ENCODE peak calls at places on chromosomes 12 and 14, in ten cellular contexts. J is CD8-positive, alpha-beta T cell; B is PC-3; A is lower leg skin; H is cardiac muscle cell; L is sigmoid colon; F is IMR-90; E is fibroblast of mammary gland; O is astrocyte of the spinal cord; K is heart right ventricle. N is an unnamed sample.

GRCh38 chr14:79659995-79660975 is 551.0 kb downstream of the DIO2 start:
- DNase-seq in J (no peak), B (no peak), A (no peak), H (no peak), L (no peak), F (no peak), E (no peak), O (no peak), K (no peak), N (no peak)

GRCh38 chr12:127041985-127042625 is 1224.9 kb upstream of the TMEM132C start:
- DNase-seq in J (no peak), B (peak), A (no peak), H (no peak), L (no peak), F (no peak), E (no peak), O (no peak), K (no peak), N (no peak)

GRCh38 chr14:77088219-77088618 is 9.8 kb upstream of the CIPC start:
- DNase-seq in J (no peak), B (peak), A (peak), H (no peak), L (no peak), F (no peak), E (no peak), O (no peak), K (no peak), N (no peak)

GRCh38 chr14:80202888-80203562 is 8.3 kb downstream of the DIO2 start:
- DNase-seq in J (no peak), B (peak), A (no peak), H (no peak), L (no peak), F (no peak), E (peak), O (no peak), K (no peak), N (no peak)

GRCh38 chr14:75724414-75725204 is 63.6 kb downstream of the TTLL5 start:
- DNase-seq in J (no peak), B (no peak), A (no peak), H (no peak), L (no peak), F (no peak), E (peak), O (no peak), K (peak), N (no peak)

GRCh38 chr12:56087220-56087619 is 7.3 kb downstream of the ERBB3 start:
- DNase-seq in J (no peak), B (peak), A (no peak), H (peak), L (peak), F (no peak), E (peak), O (no peak), K (peak), N (peak)

GRCh38 chr14:74978416-74978947 is 23.1 kb upstream of the PGF start:
- DNase-seq in J (no peak), B (peak), A (no peak), H (no peak), L (no peak), F (no peak), E (no peak), O (peak), K (no peak), N (no peak)

GRCh38 chr12:42024495-42024830 is 120.2 kb downstream of the GXYLT1 start:
- DNase-seq in J (no peak), B (no peak), A (no peak), H (no peak), L (no peak), F (no peak), E (no peak), O (no peak), K (no peak), N (no peak)

GRCh38 chr12:102063066-102063465 is 1.3 kb upstream of the WASHC3 start:
- DNase-seq in J (no peak), B (peak), A (no peak), H (no peak), L (no peak), F (no peak), E (peak), O (no peak), K (no peak), N (no peak)

GRCh38 chr14:28381656-28382055 is 384.9 kb upstream of the FOXG1 start:
- DNase-seq in J (no peak), B (peak), A (no peak), H (no peak), L (no peak), F (no peak), E (peak), O (peak), K (no peak), N (no peak)

GRCh38 chr12:53207042-53207441 is at the start of gene ITGB7:
- DNase-seq in J (peak), B (no peak), A (no peak), H (no peak), L (no peak), F (no peak), E (no peak), O (no peak), K (no peak), N (no peak)

GRCh38 chr14:105052110-105052458 is 13.1 kb downstream of the GPR132 start:
- DNase-seq in J (no peak), B (no peak), A (no peak), H (no peak), L (no peak), F (no peak), E (no peak), O (no peak), K (no peak), N (no peak)

GRCh38 chr12:4918950-4919660 is 9.4 kb downstream of the KCNA1 start:
- DNase-seq in J (no peak), B (no peak), A (no peak), H (no peak), L (peak), F (no peak), E (peak), O (peak), K (no peak), N (peak)

GRCh38 chr12:24719293-24719721 is 229.6 kb downstream of the BCAT1 start:
- DNase-seq in J (no peak), B (no peak), A (no peak), H (no peak), L (no peak), F (peak), E (peak), O (peak), K (no peak), N (peak)

GRCh38 chr14:83309833-83310232 is 1776.2 kb upstream of the SEL1L start:
- DNase-seq in J (no peak), B (no peak), A (no peak), H (no peak), L (no peak), F (no peak), E (no peak), O (no peak), K (no peak), N (no peak)

GRCh38 chr12:131132118-131132892 is 178.6 kb downstream of the ADGRD1 start:
- DNase-seq in J (peak), B (peak), A (peak), H (peak), L (peak), F (peak), E (peak), O (peak), K (peak), N (peak)

GRCh38 chr14:35989736-35990135 is 163.6 kb downstream of the BRMS1L start:
- DNase-seq in J (no peak), B (peak), A (no peak), H (no peak), L (no peak), F (no peak), E (no peak), O (no peak), K (no peak), N (no peak)

GRCh38 chr12:52631264-52631663 is 12.9 kb upstream of the KRT73 start:
- DNase-seq in J (peak), B (no peak), A (no peak), H (no peak), L (no peak), F (no peak), E (no peak), O (no peak), K (no peak), N (no peak)

GRCh38 chr12:121232977-121233627 is 23.2 kb downstream of the P2RX4 start:
- DNase-seq in J (no peak), B (no peak), A (no peak), H (no peak), L (no peak), F (no peak), E (no peak), O (no peak), K (no peak), N (no peak)

GRCh38 chr12:100450726-100451125 is 22.9 kb upstream of the NR1H4 start:
- DNase-seq in J (no peak), B (no peak), A (no peak), H (no peak), L (no peak), F (no peak), E (peak), O (no peak), K (no peak), N (peak)

GRCh38 chr12:25715147-25715546 is 162.1 kb upstream of the LMNTD1 start:
- DNase-seq in J (no peak), B (no peak), A (no peak), H (no peak), L (no peak), F (peak), E (peak), O (no peak), K (no peak), N (peak)

GRCh38 chr12:118371354-118372282 is 1.1 kb downstream of the TAOK3 start:
- DNase-seq in J (no peak), B (peak), A (no peak), H (peak), L (peak), F (no peak), E (no peak), O (no peak), K (peak), N (no peak)

GRCh38 chr14:89963288-89963978 is 7.7 kb downstream of the TDP1 start:
- DNase-seq in J (no peak), B (no peak), A (no peak), H (no peak), L (no peak), F (no peak), E (no peak), O (no peak), K (no peak), N (no peak)

GRCh38 chr14:49306152-49306751 is 279.9 kb downstream of the RPS29 start:
- DNase-seq in J (no peak), B (peak), A (no peak), H (peak), L (no peak), F (peak), E (peak), O (peak), K (no peak), N (peak)

GRCh38 chr12:114774181-114774580 is 90.2 kb upstream of the TBX3 start:
- DNase-seq in J (no peak), B (peak), A (no peak), H (no peak), L (no peak), F (peak), E (peak), O (peak), K (no peak), N (peak)

GRCh38 chr14:94217116-94217515 is 43.0 kb downstream of the PPP4R4 start:
- DNase-seq in J (no peak), B (no peak), A (no peak), H (no peak), L (no peak), F (no peak), E (no peak), O (no peak), K (no peak), N (no peak)

GRCh38 chr12:51188359-51189051 is 15.6 kb upstream of the TFCP2 start:
- DNase-seq in J (no peak), B (no peak), A (no peak), H (no peak), L (no peak), F (no peak), E (no peak), O (no peak), K (no peak), N (no peak)

GRCh38 chr14:73567951-73568885 is 795 bp upstream of the ACOT2 start:
- DNase-seq in J (no peak), B (peak), A (no peak), H (peak), L (no peak), F (peak), E (peak), O (peak), K (no peak), N (peak)

GRCh38 chr12:124738636-124739467 is 124.8 kb downstream of the SCARB1 start:
- DNase-seq in J (no peak), B (no peak), A (no peak), H (no peak), L (no peak), F (peak), E (peak), O (peak), K (no peak), N (no peak)

GRCh38 chr12:58172433-58173073 is 231.2 kb downstream of the ATP23 start:
- DNase-seq in J (no peak), B (no peak), A (no peak), H (no peak), L (no peak), F (no peak), E (no peak), O (no peak), K (no peak), N (no peak)

GRCh38 chr14:104966261-104967143 is 11.7 kb downstream of the AHNAK2 start:
- DNase-seq in J (no peak), B (no peak), A (no peak), H (no peak), L (no peak), F (no peak), E (no peak), O (no peak), K (no peak), N (no peak)

GRCh38 chr14:90382491-90383125 is 14.2 kb upstream of the CALM1 start:
- DNase-seq in J (peak), B (peak), A (peak), H (peak), L (peak), F (peak), E (peak), O (peak), K (peak), N (peak)

GRCh38 chr14:73786942-73787759 is 64.5 kb upstream of the PTGR2 start:
- DNase-seq in J (peak), B (peak), A (no peak), H (peak), L (peak), F (peak), E (peak), O (peak), K (peak), N (peak)

GRCh38 chr14:99716091-99716849 is 32.2 kb downstream of the CYP46A1 start:
- DNase-seq in J (peak), B (no peak), A (peak), H (no peak), L (no peak), F (no peak), E (no peak), O (no peak), K (no peak), N (no peak)

GRCh38 chr14:54329082-54329695 is 67.6 kb upstream of the CDKN3 start:
- DNase-seq in J (no peak), B (peak), A (peak), H (peak), L (no peak), F (peak), E (peak), O (peak), K (peak), N (peak)

GRCh38 chr12:122045262-122045661 is 23.6 kb downstream of the BCL7A start:
- DNase-seq in J (no peak), B (no peak), A (no peak), H (no peak), L (no peak), F (no peak), E (no peak), O (no peak), K (no peak), N (no peak)

GRCh38 chr14:69617796-69618195 is 6.4 kb downstream of the SUSD6 start:
- DNase-seq in J (no peak), B (no peak), A (no peak), H (no peak), L (no peak), F (no peak), E (no peak), O (no peak), K (no peak), N (no peak)

GRCh38 chr14:69616408-69616773 is 5.0 kb downstream of the SUSD6 start:
- DNase-seq in J (no peak), B (no peak), A (no peak), H (no peak), L (no peak), F (no peak), E (no peak), O (no peak), K (no peak), N (no peak)

GRCh38 chr14:69613312-69614073 is 2.1 kb downstream of the SUSD6 start:
- DNase-seq in J (no peak), B (no peak), A (no peak), H (no peak), L (no peak), F (no peak), E (no peak), O (no peak), K (no peak), N (no peak)

GRCh38 chr14:69614592-69614991 is 3.2 kb downstream of the SUSD6 start:
- DNase-seq in J (no peak), B (no peak), A (peak), H (no peak), L (no peak), F (no peak), E (no peak), O (no peak), K (peak), N (no peak)

DNA sequence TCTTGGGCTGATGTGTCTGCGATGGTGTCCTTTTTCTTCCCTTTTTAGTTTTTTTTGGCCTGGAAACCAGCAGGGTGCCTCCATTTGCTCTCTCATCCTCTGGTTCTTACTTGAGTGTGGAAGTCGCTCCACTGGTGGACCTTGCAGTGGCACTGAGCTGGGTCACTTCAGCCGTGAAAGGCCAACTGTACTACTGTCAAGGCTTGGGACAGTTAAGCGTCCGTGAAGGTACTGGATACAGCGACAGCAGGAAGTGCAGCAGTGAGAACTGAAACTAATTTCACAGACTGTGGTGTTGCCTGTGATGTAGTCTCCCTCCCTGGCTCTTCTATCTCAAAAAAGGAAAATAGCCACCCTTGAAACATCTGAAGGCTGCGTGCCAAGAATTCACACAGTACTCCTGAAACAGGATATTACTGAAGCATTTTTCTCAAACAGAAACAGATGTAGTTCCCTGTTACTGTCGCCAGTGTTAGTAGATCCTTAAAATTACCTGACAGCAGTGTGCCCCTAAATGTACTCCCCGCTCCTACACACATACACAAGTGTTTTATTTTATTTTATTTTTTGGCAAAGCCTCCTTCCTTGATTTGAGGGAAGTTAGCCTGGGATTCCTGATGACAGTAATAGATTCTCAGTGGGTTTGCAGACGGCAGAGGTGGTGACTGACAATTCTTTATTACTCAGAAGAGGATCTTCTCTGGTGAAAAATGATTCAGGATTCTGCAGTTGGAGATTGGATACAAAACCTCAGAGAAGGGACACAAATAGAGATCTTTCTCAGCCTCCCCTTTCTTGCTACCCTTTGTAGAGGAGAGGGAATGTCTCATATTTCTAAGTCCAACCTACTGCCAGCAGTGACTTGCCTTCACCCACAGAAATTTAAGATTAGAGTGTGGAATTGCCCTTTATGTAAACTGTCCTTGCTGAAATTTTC is 4.3 kb downstream of the SUSD6 start:
- DNase-seq in J (peak), B (no peak), A (peak), H (no peak), L (peak), F (peak), E (peak), O (peak), K (peak), N (peak)
- TF ChIP-seq CTCF in J (no peak), B (no peak), A (no peak), H (no peak), L (no peak), F (no peak), E (no peak), O (no peak), K (no peak), N (peak)

GRCh38 chr12:46071335-46071734 is 81.0 kb upstream of the SCAF11 start:
- DNase-seq in J (no peak), B (peak), A (no peak), H (no peak), L (no peak), F (no peak), E (no peak), O (no peak), K (no peak), N (no peak)
- H3K4me3 ChIP-seq in J (no peak), B (no peak), A (no peak), H (no peak), L (no peak), F (no peak), E (no peak), O (no peak), K (no peak), N (no peak)

GRCh38 chr12:113005759-113006158 is 27.4 kb downstream of the OAS2 start:
- DNase-seq in J (no peak), B (peak), A (no peak), H (peak), L (no peak), F (no peak), E (peak), O (no peak), K (no peak), N (peak)
- TF ChIP-seq CTCF in J (no peak), B (peak), A (no peak), H (peak), L (no peak), F (peak), E (peak), O (peak), K (no peak), N (peak)

DNA sequence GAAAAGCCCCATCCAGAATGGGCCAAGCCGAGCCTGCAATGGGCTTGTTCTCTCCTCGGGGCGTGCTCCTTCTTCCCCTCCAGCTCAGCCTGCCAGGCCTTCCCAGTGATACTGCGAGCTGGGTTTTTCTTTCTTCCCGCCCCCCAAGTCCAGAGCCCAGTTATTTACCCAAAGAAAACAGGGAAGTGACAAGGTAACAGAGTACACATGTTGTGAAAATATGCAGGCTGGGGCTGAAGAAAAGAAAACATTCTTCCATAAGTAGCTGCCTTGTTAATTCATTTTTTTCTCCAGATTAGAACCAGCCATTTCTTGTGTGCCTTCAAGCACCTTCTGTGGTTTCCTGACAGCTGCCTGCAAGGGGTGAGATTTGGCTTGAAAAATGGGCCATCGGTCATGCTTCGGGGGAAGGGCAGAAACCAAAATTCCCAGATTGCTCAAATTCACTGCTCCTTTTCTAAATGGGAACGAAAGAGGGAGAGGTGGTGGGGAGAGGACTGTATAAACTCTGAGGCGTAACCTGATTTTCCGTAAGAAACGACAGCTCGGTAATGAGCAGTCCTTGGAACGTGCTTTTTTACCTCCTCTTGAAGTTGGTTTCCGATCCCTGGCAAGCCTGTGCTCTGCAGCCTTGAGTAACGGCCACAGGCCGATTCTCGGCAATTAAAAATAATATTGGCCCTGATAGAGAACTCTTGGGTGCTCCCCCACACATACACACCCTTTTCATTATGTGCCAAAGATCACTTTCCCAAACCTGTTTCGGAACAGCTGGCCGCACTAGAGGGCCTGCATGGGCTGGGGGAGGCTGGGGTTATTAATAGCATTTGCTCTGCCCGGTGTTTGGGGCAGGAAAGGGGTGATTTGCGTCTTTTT is 229.4 kb downstream of the ZFP36L1 start:
- DNase-seq in J (no peak), B (peak), A (no peak), H (no peak), L (no peak), F (peak), E (peak), O (no peak), K (no peak), N (peak)
- H3K4me3 ChIP-seq in J (no peak), B (no peak), A (no peak), H (no peak), L (no peak), F (no peak), E (no peak), O (no peak), K (no peak), N (no peak)